ENCODE peak calls at places on chromosomes 13 and 19, in ten cellular contexts. V is B cell, U is fibroblast of mammary gland, K is IMR-90, C is RWPE1, L is cardiac fibroblast, D is cardiac muscle cell, N is spleen, Z is Peyer's patch, F is dorsolateral prefrontal cortex. P is an unnamed sample.
A peak's percentile ranks its signal among the peaks of the same experiment; 100 is the strongest.

GRCh38 chr19:5308471-5309437 is 31.9 kb downstream of the PTPRS start:
- DNase-seq in V (no peak), U (peak; percentile 91), K (peak; percentile 90), C (peak; percentile 85), L (peak; percentile 79), D (no peak), N (no peak), Z (no peak), F (peak; percentile 87), P (peak; percentile 61)

GRCh38 chr13:45909724-45910123 is 58.2 kb upstream of the SIAH3 start:
- DNase-seq in V (no peak), U (no peak), K (no peak), C (no peak), L (no peak), D (no peak), N (no peak), Z (no peak), F (no peak), P (no peak)

GRCh38 chr19:17323274-17323972 is 11.2 kb downstream of the ANO8 start:
- DNase-seq in V (no peak), U (no peak), K (no peak), C (no peak), L (no peak), D (no peak), N (no peak), Z (no peak), F (no peak), P (no peak)

GRCh38 chr19:45404557-45405434 is at the start of gene PPP1R13L:
- DNase-seq in V (peak; percentile 57), U (peak; percentile 66), K (peak; percentile 56), C (peak; percentile 95), L (peak; percentile 90), D (peak; percentile 90), N (peak; percentile 88), Z (peak; percentile 42), F (peak; percentile 46), P (peak; percentile 94)

GRCh38 chr13:44072536-44072935 is 192.8 kb downstream of the LACC1 start:
- DNase-seq in V (no peak), U (no peak), K (no peak), C (no peak), L (no peak), D (no peak), N (no peak), Z (no peak), F (no peak), P (no peak)

GRCh38 chr19:42154471-42155323 is 22.5 kb upstream of the POU2F2 start:
- DNase-seq in V (peak; percentile 43), U (no peak), K (no peak), C (no peak), L (no peak), D (no peak), N (peak; percentile 78), Z (peak; percentile 53), F (no peak), P (no peak)

GRCh38 chr13:44591316-44591715 is 15.2 kb upstream of the TSC22D1 start:
- DNase-seq in V (no peak), U (no peak), K (no peak), C (no peak), L (no peak), D (no peak), N (no peak), Z (no peak), F (no peak), P (no peak)

GRCh38 chr13:82900453-82900852 is 981.8 kb downstream of the SLITRK1 start:
- DNase-seq in V (no peak), U (no peak), K (no peak), C (no peak), L (no peak), D (no peak), N (no peak), Z (no peak), F (no peak), P (no peak)

GRCh38 chr19:30672926-30673325 is 300.7 kb downstream of the ZNF536 start:
- DNase-seq in V (no peak), U (no peak), K (no peak), C (no peak), L (no peak), D (no peak), N (peak; percentile 56), Z (no peak), F (no peak), P (no peak)

GRCh38 chr13:102825921-102826706 is 19.7 kb upstream of the ERCC5 start:
- DNase-seq in V (no peak), U (peak; percentile 96), K (peak; percentile 93), C (peak; percentile 84), L (peak; percentile 96), D (no peak), N (no peak), Z (no peak), F (no peak), P (peak; percentile 88)

GRCh38 chr13:64413529-64413928 is 2816.6 kb downstream of the PCDH9 start:
- DNase-seq in V (no peak), U (no peak), K (no peak), C (no peak), L (no peak), D (no peak), N (no peak), Z (no peak), F (no peak), P (no peak)

GRCh38 chr13:64414381-64414780 is 2815.8 kb downstream of the PCDH9 start:
- DNase-seq in V (no peak), U (no peak), K (no peak), C (no peak), L (no peak), D (no peak), N (no peak), Z (no peak), F (no peak), P (no peak)

DNA sequence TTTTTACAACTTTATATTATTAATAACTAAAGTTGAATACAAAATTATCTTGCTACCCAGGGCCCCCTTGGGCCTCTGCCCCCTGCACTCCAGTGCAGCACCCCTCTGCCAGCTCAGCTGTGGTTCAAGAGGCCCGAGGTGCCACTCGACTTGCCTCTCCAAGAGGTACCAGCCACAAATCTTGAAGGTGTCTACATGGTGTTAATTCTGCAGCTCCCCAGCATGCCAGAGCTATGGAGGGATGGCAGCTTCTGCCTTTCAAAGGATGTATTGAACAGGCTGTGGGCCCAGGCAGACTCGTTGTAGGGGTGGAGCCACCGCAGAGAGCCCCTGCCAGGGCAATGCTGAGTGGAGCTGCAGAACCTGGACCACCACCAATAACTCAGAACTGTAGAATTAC is 2819.5 kb downstream of the PCDH9 start:
- DNase-seq in V (no peak), U (no peak), K (no peak), C (no peak), L (no peak), D (no peak), N (peak; percentile 54), Z (no peak), F (no peak), P (no peak)
- TF ChIP-seq CTCF in V (no peak), U (no peak), K (no peak), C (no peak), L (no peak), D (no peak), N (no peak), Z (no peak), F (no peak), P (no peak)

DNA sequence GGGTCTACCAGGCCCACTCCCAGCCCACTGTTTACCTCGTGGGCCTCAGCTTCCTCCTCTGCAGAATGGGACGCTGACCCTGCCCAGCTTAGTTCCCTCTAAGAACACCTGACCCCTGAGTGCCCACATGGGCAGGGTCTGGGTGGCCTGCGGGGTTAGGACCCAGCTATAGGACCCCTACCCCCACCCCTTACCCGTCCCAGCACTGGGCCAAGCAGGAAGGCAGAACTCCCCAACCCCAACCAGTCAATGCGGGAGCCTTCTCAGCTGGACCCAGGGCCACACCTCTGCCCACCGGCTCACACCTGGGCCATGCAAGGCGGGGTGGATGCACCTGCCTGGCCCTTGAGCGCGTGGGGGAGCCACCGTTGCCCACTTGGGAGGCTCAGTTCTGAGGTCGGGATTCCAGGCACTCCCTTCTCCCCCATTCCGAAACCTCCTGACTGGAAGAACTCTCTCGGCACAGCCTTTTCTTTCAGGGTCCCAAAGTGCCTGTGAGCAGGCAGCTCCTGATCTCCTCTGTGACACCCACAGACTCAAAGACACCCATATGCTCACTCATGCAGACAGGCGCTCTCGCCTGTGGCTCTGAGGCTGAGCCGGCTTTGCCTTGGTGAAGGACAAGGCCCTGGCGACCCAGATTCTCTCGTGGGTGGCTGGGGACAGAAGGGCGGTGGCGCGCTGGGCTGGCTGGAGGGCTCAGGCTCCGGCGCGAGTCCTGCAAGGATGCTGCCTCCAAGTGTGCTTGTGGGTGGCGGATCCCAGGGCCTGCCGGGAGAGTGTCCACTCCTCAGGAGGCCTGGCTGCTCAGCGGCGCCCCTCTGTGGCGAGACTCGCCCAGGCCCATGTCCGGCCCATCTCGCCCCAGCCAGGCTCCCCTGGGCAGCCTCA is 27.9 kb upstream of the PARP4 start:
- DNase-seq in V (peak; percentile 5), U (peak; percentile 5), K (no peak), C (no peak), L (no peak), D (peak; percentile 4), N (peak; percentile 69), Z (no peak), F (no peak), P (no peak)
- TF ChIP-seq CTCF in V (no peak), U (peak; percentile 17), K (peak; percentile 19), C (no peak), L (peak; percentile 24), D (peak; percentile 52), N (no peak), Z (no peak), F (no peak), P (peak; percentile 47)

DNA sequence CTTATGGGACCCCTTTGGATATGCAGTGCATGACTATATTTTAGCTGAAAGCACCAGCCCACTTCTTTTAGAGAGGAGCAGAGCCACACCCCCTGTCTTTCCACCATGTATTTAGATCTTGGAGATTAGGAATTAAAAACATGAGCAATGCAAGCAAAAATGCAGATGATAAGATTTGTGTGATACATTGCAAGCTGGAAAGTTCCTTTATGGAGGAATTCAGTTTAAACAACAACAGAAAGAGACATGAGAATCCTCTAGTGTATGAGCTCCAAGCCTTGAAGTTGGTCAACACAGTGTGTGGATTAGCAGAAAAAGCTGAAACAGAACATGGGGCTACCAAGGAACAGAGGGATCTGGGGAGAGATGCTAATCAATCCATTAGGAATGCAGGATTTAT is 529.8 kb upstream of the NBEA start:
- DNase-seq in V (no peak), U (no peak), K (no peak), C (no peak), L (no peak), D (no peak), N (no peak), Z (no peak), F (no peak), P (no peak)
- TF ChIP-seq CTCF in V (no peak), U (no peak), K (no peak), C (no peak), L (no peak), D (no peak), N (no peak), Z (no peak), F (no peak), P (no peak)

DNA sequence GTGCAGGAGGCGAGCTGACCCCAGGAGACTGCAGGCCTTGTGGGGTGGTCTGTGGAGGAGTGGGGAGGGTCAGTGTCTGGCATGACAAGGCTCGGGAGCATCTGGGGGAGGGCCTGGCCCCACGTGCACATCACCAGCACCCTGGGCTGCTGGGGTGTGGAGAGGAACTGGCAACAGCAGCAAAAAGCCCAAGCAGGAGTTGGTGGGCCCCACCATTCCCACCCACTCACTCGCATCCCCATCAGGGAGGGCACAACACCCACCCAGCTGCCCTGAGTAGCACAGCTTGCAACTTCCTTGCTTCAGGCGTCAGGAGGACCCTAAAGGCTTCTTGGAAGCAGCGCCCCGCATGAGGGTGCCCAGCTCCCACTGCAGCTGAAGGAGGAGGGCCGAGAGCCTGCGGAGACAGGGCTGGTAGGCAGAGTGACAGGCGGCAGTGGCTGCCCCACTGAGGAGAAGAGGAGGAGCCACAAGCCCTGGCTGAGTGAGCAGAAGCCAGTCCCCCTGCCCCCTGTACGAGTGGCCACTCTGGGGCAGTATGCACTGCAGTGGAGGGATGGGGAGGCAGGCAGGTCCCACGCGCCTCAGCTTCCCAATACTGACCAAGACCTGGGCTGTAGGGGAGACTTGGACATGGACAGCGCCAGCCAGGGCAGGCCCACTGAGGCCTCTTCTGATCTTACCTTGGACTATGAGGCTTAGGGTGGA is 26.5 kb downstream of the ELL start:
- DNase-seq in V (no peak), U (no peak), K (no peak), C (no peak), L (no peak), D (peak; percentile 55), N (peak; percentile 72), Z (no peak), F (no peak), P (no peak)
- TF ChIP-seq CTCF in V (no peak), U (no peak), K (no peak), C (no peak), L (no peak), D (no peak), N (no peak), Z (no peak), F (no peak), P (no peak)